ENCODE peak calls at places on chromosomes 7 and 10, in eight cellular contexts. One of them, this sample, is unnamed.
A peak's percentile ranks its signal among the peaks of the same experiment; 100 is the strongest.

GRCh38 chr7:100065452-100066186 is 15.9 kb downstream of the ZNF3 start:
- DNase-seq in adrenal gland: peak; percentile 36
- DNase-seq in uterus: peak; percentile 59
- DNase-seq in sigmoid colon: peak; percentile 75
- DNase-seq in lower leg skin: no peak
- DNase-seq in A549: no peak
- DNase-seq in K562: peak; percentile 74
- DNase-seq in upper lobe of left lung: no peak
- DNase-seq in this sample: no peak

GRCh38 chr10:15168296-15168780 is at the start of gene NMT2:
- DNase-seq in sigmoid colon: no peak
- DNase-seq in upper lobe of left lung: peak; percentile 96
- DNase-seq in lower leg skin: peak; percentile 73
- DNase-seq in A549: peak; percentile 81
- DNase-seq in uterus: no peak
- DNase-seq in K562: peak; percentile 58
- DNase-seq in adrenal gland: peak; percentile 90
- DNase-seq in this sample: peak; percentile 82

GRCh38 chr7:7099584-7100014 is 82.7 kb upstream of the C1GALT1 start:
- DNase-seq in adrenal gland: peak; percentile 94
- DNase-seq in K562: peak; percentile 76
- DNase-seq in sigmoid colon: peak; percentile 79
- DNase-seq in upper lobe of left lung: no peak
- DNase-seq in uterus: peak; percentile 32
- DNase-seq in lower leg skin: peak; percentile 90
- DNase-seq in A549: peak; percentile 28
- DNase-seq in this sample: peak; percentile 80

GRCh38 chr7:99897688-99898357 is 21.0 kb upstream of the OR2AE1 start:
- DNase-seq in adrenal gland: no peak
- DNase-seq in A549: no peak
- DNase-seq in K562: no peak
- DNase-seq in lower leg skin: no peak
- DNase-seq in sigmoid colon: no peak
- DNase-seq in upper lobe of left lung: no peak
- DNase-seq in uterus: no peak
- DNase-seq in this sample: no peak

GRCh38 chr7:50768470-50769159 is 14.1 kb downstream of the GRB10 start:
- DNase-seq in K562: no peak
- DNase-seq in upper lobe of left lung: no peak
- DNase-seq in A549: no peak
- DNase-seq in uterus: no peak
- DNase-seq in adrenal gland: no peak
- DNase-seq in lower leg skin: no peak
- DNase-seq in sigmoid colon: no peak
- DNase-seq in this sample: no peak

GRCh38 chr7:18941197-18941596 is 176.2 kb downstream of the TWIST1 start:
- DNase-seq in uterus: no peak
- DNase-seq in adrenal gland: no peak
- DNase-seq in upper lobe of left lung: no peak
- DNase-seq in A549: no peak
- DNase-seq in lower leg skin: no peak
- DNase-seq in sigmoid colon: no peak
- DNase-seq in K562: no peak
- DNase-seq in this sample: no peak

GRCh38 chr10:131061221-131061620 is 250.3 kb downstream of the TCERG1L start:
- DNase-seq in adrenal gland: no peak
- DNase-seq in A549: no peak
- DNase-seq in sigmoid colon: no peak
- DNase-seq in upper lobe of left lung: no peak
- DNase-seq in uterus: no peak
- DNase-seq in K562: no peak
- DNase-seq in lower leg skin: no peak
- DNase-seq in this sample: no peak

GRCh38 chr7:157760004-157760730 is 423.4 kb downstream of the DNAJB6 start:
- DNase-seq in sigmoid colon: no peak
- DNase-seq in adrenal gland: no peak
- DNase-seq in A549: no peak
- DNase-seq in lower leg skin: no peak
- DNase-seq in upper lobe of left lung: no peak
- DNase-seq in K562: no peak
- DNase-seq in uterus: no peak
- DNase-seq in this sample: no peak

GRCh38 chr10:117134084-117135025 is 3.7 kb downstream of the VAX1 start:
- DNase-seq in uterus: no peak
- DNase-seq in adrenal gland: no peak
- DNase-seq in A549: no peak
- DNase-seq in lower leg skin: no peak
- DNase-seq in K562: no peak
- DNase-seq in upper lobe of left lung: peak; percentile 75
- DNase-seq in sigmoid colon: no peak
- DNase-seq in this sample: no peak

GRCh38 chr10:9096288-9096687 is 1041.8 kb downstream of the GATA3 start:
- DNase-seq in A549: no peak
- DNase-seq in adrenal gland: no peak
- DNase-seq in uterus: no peak
- DNase-seq in K562: no peak
- DNase-seq in lower leg skin: no peak
- DNase-seq in upper lobe of left lung: no peak
- DNase-seq in sigmoid colon: no peak
- DNase-seq in this sample: no peak

GRCh38 chr7:109879429-109879828 is 1211.5 kb upstream of the LRRN3 start:
- DNase-seq in lower leg skin: no peak
- DNase-seq in adrenal gland: no peak
- DNase-seq in sigmoid colon: no peak
- DNase-seq in uterus: no peak
- DNase-seq in A549: no peak
- DNase-seq in K562: no peak
- DNase-seq in upper lobe of left lung: no peak
- DNase-seq in this sample: no peak

GRCh38 chr10:131452926-131453771 is 141.6 kb upstream of the TCERG1L start:
- DNase-seq in sigmoid colon: no peak
- DNase-seq in K562: no peak
- DNase-seq in upper lobe of left lung: no peak
- DNase-seq in A549: no peak
- DNase-seq in lower leg skin: no peak
- DNase-seq in adrenal gland: peak; percentile 57
- DNase-seq in uterus: no peak
- DNase-seq in this sample: no peak

GRCh38 chr7:99096124-99096887 is 47.6 kb downstream of the SMURF1 start:
- DNase-seq in lower leg skin: no peak
- DNase-seq in A549: no peak
- DNase-seq in upper lobe of left lung: no peak
- DNase-seq in K562: no peak
- DNase-seq in uterus: no peak
- DNase-seq in sigmoid colon: no peak
- DNase-seq in adrenal gland: peak; percentile 53
- DNase-seq in this sample: no peak

GRCh38 chr10:123835575-123835974 is 56.0 kb downstream of the CPXM2 start:
- DNase-seq in adrenal gland: no peak
- DNase-seq in upper lobe of left lung: no peak
- DNase-seq in uterus: no peak
- DNase-seq in sigmoid colon: no peak
- DNase-seq in lower leg skin: no peak
- DNase-seq in K562: no peak
- DNase-seq in A549: no peak
- DNase-seq in this sample: no peak

DNA sequence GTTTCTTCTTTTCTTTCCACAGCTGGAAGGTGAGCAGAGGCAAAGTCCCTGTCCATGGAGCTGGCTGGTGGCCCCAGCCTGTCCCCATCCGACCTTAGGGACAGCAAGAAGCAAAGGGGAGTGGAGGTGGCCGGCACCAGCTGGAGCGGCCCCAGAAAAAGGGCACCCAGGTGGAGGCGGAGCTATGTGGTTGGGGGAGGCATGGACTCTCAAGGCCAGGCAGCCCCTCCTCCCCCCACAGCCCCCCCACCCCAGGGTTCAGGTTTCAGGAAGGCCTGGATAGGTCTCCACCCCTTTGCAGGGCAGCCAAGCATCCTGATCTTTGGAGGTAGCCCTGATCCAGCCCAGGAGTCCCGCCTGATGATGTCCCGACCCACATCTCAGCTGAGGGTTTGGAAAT is at the start of gene SSC4D:
- DNase-seq in uterus: no peak
- DNase-seq in lower leg skin: no peak
- DNase-seq in K562: peak; percentile 74
- DNase-seq in sigmoid colon: no peak
- DNase-seq in upper lobe of left lung: no peak
- DNase-seq in A549: no peak
- DNase-seq in adrenal gland: no peak
- DNase-seq in this sample: no peak
- TF ChIP-seq POLR2A in uterus: no peak
- TF ChIP-seq POLR2A in lower leg skin: no peak
- TF ChIP-seq POLR2A in K562: no peak
- TF ChIP-seq POLR2A in sigmoid colon: no peak
- TF ChIP-seq POLR2A in upper lobe of left lung: no peak
- TF ChIP-seq POLR2A in A549: no peak
- TF ChIP-seq POLR2A in adrenal gland: no peak
- TF ChIP-seq POLR2A in this sample: no peak

DNA sequence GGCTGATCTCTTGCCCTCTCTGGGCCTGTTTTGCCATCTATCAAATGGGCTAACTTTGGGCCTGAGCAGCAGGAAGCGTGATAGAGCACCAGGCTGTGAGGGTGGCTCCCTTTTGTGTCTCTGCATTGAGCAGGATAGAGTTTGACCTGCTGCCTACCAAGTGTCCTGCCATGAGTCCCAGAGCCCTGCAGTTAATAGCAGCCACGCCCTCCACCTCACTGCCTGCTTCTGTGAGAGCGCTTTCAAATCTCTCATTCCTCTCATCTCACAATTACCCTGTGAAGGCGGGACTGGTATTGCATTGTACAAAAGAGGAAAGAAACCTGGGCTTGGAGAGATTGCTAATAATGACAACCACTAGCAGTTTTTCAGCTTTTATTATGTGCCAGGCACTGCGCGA is 39.8 kb downstream of the UNC5B start:
- DNase-seq in sigmoid colon: no peak
- DNase-seq in lower leg skin: no peak
- DNase-seq in uterus: no peak
- DNase-seq in A549: no peak
- DNase-seq in adrenal gland: no peak
- DNase-seq in K562: no peak
- DNase-seq in upper lobe of left lung: no peak
- DNase-seq in this sample: no peak
- TF ChIP-seq POLR2A in sigmoid colon: no peak
- TF ChIP-seq POLR2A in lower leg skin: no peak
- TF ChIP-seq POLR2A in uterus: no peak
- TF ChIP-seq POLR2A in A549: no peak
- TF ChIP-seq POLR2A in adrenal gland: no peak
- TF ChIP-seq POLR2A in K562: no peak
- TF ChIP-seq POLR2A in upper lobe of left lung: no peak
- TF ChIP-seq POLR2A in this sample: no peak

GRCh38 chr10:24466616-24466949 is 257.1 kb downstream of the ARHGAP21 start:
- DNase-seq in sigmoid colon: no peak
- DNase-seq in uterus: no peak
- DNase-seq in lower leg skin: no peak
- DNase-seq in adrenal gland: no peak
- DNase-seq in A549: no peak
- DNase-seq in upper lobe of left lung: no peak
- DNase-seq in K562: no peak
- DNase-seq in this sample: no peak

GRCh38 chr10:24467094-24467493 is 256.6 kb downstream of the ARHGAP21 start:
- DNase-seq in A549: peak; percentile 11
- DNase-seq in K562: no peak
- DNase-seq in upper lobe of left lung: no peak
- DNase-seq in lower leg skin: no peak
- DNase-seq in adrenal gland: no peak
- DNase-seq in uterus: no peak
- DNase-seq in sigmoid colon: no peak
- DNase-seq in this sample: no peak

GRCh38 chr10:24465124-24465874 is 256.4 kb downstream of the KIAA1217 start:
- DNase-seq in lower leg skin: no peak
- DNase-seq in uterus: no peak
- DNase-seq in adrenal gland: no peak
- DNase-seq in upper lobe of left lung: no peak
- DNase-seq in sigmoid colon: no peak
- DNase-seq in K562: no peak
- DNase-seq in A549: no peak
- DNase-seq in this sample: no peak

GRCh38 chr10:24467605-24468004 is 256.1 kb downstream of the ARHGAP21 start:
- DNase-seq in upper lobe of left lung: no peak
- DNase-seq in uterus: no peak
- DNase-seq in A549: no peak
- DNase-seq in lower leg skin: no peak
- DNase-seq in adrenal gland: no peak
- DNase-seq in sigmoid colon: no peak
- DNase-seq in K562: no peak
- DNase-seq in this sample: no peak

DNA sequence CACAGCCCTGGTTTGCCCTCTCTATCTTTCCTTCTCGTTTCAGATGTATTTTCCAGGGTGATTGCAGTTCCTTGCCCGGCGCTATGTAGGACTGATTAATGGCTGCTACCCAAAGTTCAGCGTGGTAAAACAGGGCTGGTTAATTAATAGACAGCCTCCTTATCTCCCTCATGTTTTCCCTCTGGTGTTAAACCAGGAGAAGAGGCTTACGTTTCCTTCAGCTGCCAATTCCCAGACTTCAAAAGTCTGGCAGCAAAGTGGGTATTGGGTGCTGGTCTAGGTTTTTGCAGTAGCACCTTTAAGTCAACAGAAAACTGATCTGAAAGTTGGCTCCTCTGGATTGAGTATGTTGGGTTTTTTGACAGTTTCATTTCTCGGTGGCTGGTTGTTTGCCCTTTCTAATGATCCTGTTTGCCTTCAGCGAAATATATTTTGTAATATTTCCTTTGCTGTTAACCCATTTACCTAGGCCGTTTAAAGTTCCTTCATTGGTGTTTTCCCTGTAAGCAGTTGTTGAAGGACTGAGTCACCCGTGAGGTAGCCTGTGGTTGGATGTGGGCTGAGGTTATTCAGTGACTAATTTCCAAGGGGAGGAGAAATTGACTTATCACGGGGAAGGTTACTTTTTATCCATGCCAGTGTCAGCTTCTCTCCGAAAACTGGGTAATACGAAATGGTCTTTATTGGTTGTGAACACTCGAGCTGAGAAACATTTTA is 257.1 kb downstream of the KIAA1217 start:
- DNase-seq in lower leg skin: no peak
- DNase-seq in uterus: no peak
- DNase-seq in adrenal gland: peak; percentile 79
- DNase-seq in A549: peak; percentile 89
- DNase-seq in sigmoid colon: no peak
- DNase-seq in K562: no peak
- DNase-seq in upper lobe of left lung: no peak
- DNase-seq in this sample: peak; percentile 28
- TF ChIP-seq POLR2A in lower leg skin: no peak
- TF ChIP-seq POLR2A in uterus: no peak
- TF ChIP-seq POLR2A in adrenal gland: no peak
- TF ChIP-seq POLR2A in A549: no peak
- TF ChIP-seq POLR2A in sigmoid colon: peak; percentile 66
- TF ChIP-seq POLR2A in K562: no peak
- TF ChIP-seq POLR2A in upper lobe of left lung: no peak
- TF ChIP-seq POLR2A in this sample: no peak

GRCh38 chr10:34814228-34815173 is 595 bp downstream of the PARD3 start:
- DNase-seq in adrenal gland: peak; percentile 45
- DNase-seq in A549: peak; percentile 59
- DNase-seq in K562: peak; percentile 40
- DNase-seq in lower leg skin: no peak
- DNase-seq in uterus: peak; percentile 47
- DNase-seq in sigmoid colon: peak; percentile 77
- DNase-seq in upper lobe of left lung: peak; percentile 89
- DNase-seq in this sample: peak; percentile 28
- TF ChIP-seq POLR2A in adrenal gland: no peak
- TF ChIP-seq POLR2A in A549: no peak
- TF ChIP-seq POLR2A in K562: no peak
- TF ChIP-seq POLR2A in lower leg skin: no peak
- TF ChIP-seq POLR2A in uterus: peak; percentile 9
- TF ChIP-seq POLR2A in sigmoid colon: no peak
- TF ChIP-seq POLR2A in upper lobe of left lung: no peak
- TF ChIP-seq POLR2A in this sample: no peak

This sample was measured in H54.